ENCODE peak calls at places on chromosomes 2 and 18, in seven cellular contexts. One of them, this sample, is unnamed.

GRCh38 chr2:231541605-231542509 is 11.6 kb upstream of the NMUR1 start:
- DNase-seq in GM12865: peak; percentile 41
- DNase-seq in activated B cell treated with CpG ODN at 0.5 μM for 24 hours: no peak
- DNase-seq in fibroblast of mammary gland: no peak
- DNase-seq in neural progenitor cell: peak; percentile 80
- DNase-seq in WTC11: peak; percentile 86
- DNase-seq in thoracic aorta: no peak
- DNase-seq in this sample: no peak

GRCh38 chr2:46563110-46563731 is 83.9 kb downstream of the TMEM247 start:
- DNase-seq in GM12865: no peak
- DNase-seq in activated B cell treated with CpG ODN at 0.5 μM for 24 hours: no peak
- DNase-seq in fibroblast of mammary gland: no peak
- DNase-seq in neural progenitor cell: no peak
- DNase-seq in WTC11: no peak
- DNase-seq in thoracic aorta: no peak
- DNase-seq in this sample: no peak

GRCh38 chr2:38279201-38279600 is 97.9 kb downstream of the ATL2 start:
- DNase-seq in GM12865: peak; percentile 24
- DNase-seq in activated B cell treated with CpG ODN at 0.5 μM for 24 hours: no peak
- DNase-seq in fibroblast of mammary gland: no peak
- DNase-seq in neural progenitor cell: no peak
- DNase-seq in WTC11: no peak
- DNase-seq in thoracic aorta: no peak
- DNase-seq in this sample: no peak

GRCh38 chr2:134839649-134840048 is 1.2 kb downstream of the ACMSD start:
- DNase-seq in GM12865: no peak
- DNase-seq in activated B cell treated with CpG ODN at 0.5 μM for 24 hours: no peak
- DNase-seq in fibroblast of mammary gland: no peak
- DNase-seq in neural progenitor cell: no peak
- DNase-seq in WTC11: no peak
- DNase-seq in thoracic aorta: no peak
- DNase-seq in this sample: no peak

GRCh38 chr2:205612661-205613060 is 69.6 kb upstream of the NRP2 start:
- DNase-seq in GM12865: no peak
- DNase-seq in activated B cell treated with CpG ODN at 0.5 μM for 24 hours: no peak
- DNase-seq in fibroblast of mammary gland: no peak
- DNase-seq in neural progenitor cell: no peak
- DNase-seq in WTC11: no peak
- DNase-seq in thoracic aorta: no peak
- DNase-seq in this sample: no peak

GRCh38 chr18:40437517-40437916 is 1517.5 kb upstream of the PIK3C3 start:
- DNase-seq in GM12865: no peak
- DNase-seq in activated B cell treated with CpG ODN at 0.5 μM for 24 hours: no peak
- DNase-seq in fibroblast of mammary gland: no peak
- DNase-seq in neural progenitor cell: no peak
- DNase-seq in WTC11: no peak
- DNase-seq in thoracic aorta: no peak
- DNase-seq in this sample: no peak

GRCh38 chr2:105571445-105571987 is 172.7 kb upstream of the FHL2 start:
- DNase-seq in GM12865: peak; percentile 34
- DNase-seq in activated B cell treated with CpG ODN at 0.5 μM for 24 hours: no peak
- DNase-seq in fibroblast of mammary gland: no peak
- DNase-seq in neural progenitor cell: no peak
- DNase-seq in WTC11: no peak
- DNase-seq in thoracic aorta: no peak
- DNase-seq in this sample: no peak

GRCh38 chr2:156845806-156846558 is 409.8 kb downstream of the GPD2 start:
- DNase-seq in GM12865: no peak
- DNase-seq in activated B cell treated with CpG ODN at 0.5 μM for 24 hours: no peak
- DNase-seq in fibroblast of mammary gland: no peak
- DNase-seq in neural progenitor cell: no peak
- DNase-seq in WTC11: no peak
- DNase-seq in thoracic aorta: no peak
- DNase-seq in this sample: no peak

GRCh38 chr2:151918308-151918707 is 90.1 kb upstream of the ARL5A start:
- DNase-seq in GM12865: peak; percentile 27
- DNase-seq in activated B cell treated with CpG ODN at 0.5 μM for 24 hours: no peak
- DNase-seq in fibroblast of mammary gland: no peak
- DNase-seq in neural progenitor cell: no peak
- DNase-seq in WTC11: no peak
- DNase-seq in thoracic aorta: no peak
- DNase-seq in this sample: no peak

GRCh38 chr2:20452551-20452950 is 5.7 kb downstream of the RHOB start:
- DNase-seq in GM12865: no peak
- DNase-seq in activated B cell treated with CpG ODN at 0.5 μM for 24 hours: no peak
- DNase-seq in fibroblast of mammary gland: peak; percentile 65
- DNase-seq in neural progenitor cell: peak; percentile 39
- DNase-seq in WTC11: no peak
- DNase-seq in thoracic aorta: no peak
- DNase-seq in this sample: no peak

GRCh38 chr18:78994977-78995582 is 15.5 kb downstream of the SALL3 start:
- DNase-seq in GM12865: no peak
- DNase-seq in activated B cell treated with CpG ODN at 0.5 μM for 24 hours: no peak
- DNase-seq in fibroblast of mammary gland: no peak
- DNase-seq in neural progenitor cell: no peak
- DNase-seq in WTC11: no peak
- DNase-seq in thoracic aorta: no peak
- DNase-seq in this sample: no peak

GRCh38 chr2:101205521-101205998 is 47.1 kb upstream of the CNOT11 start:
- DNase-seq in GM12865: peak; percentile 69
- DNase-seq in activated B cell treated with CpG ODN at 0.5 μM for 24 hours: no peak
- DNase-seq in fibroblast of mammary gland: peak; percentile 89
- DNase-seq in neural progenitor cell: peak; percentile 70
- DNase-seq in WTC11: peak; percentile 41
- DNase-seq in thoracic aorta: no peak
- DNase-seq in this sample: peak; percentile 51

GRCh38 chr2:22397847-22398246 is 987.1 kb upstream of the KLHL29 start:
- DNase-seq in GM12865: no peak
- DNase-seq in activated B cell treated with CpG ODN at 0.5 μM for 24 hours: no peak
- DNase-seq in fibroblast of mammary gland: no peak
- DNase-seq in neural progenitor cell: no peak
- DNase-seq in WTC11: no peak
- DNase-seq in thoracic aorta: no peak
- DNase-seq in this sample: no peak

GRCh38 chr2:214987261-214987660 is 151.2 kb downstream of the ABCA12 start:
- DNase-seq in GM12865: no peak
- DNase-seq in activated B cell treated with CpG ODN at 0.5 μM for 24 hours: no peak
- DNase-seq in fibroblast of mammary gland: peak; percentile 20
- DNase-seq in neural progenitor cell: no peak
- DNase-seq in WTC11: no peak
- DNase-seq in thoracic aorta: no peak
- DNase-seq in this sample: no peak

GRCh38 chr2:105042189-105042588 is 4.3 kb downstream of the MRPS9 start:
- DNase-seq in GM12865: no peak
- DNase-seq in activated B cell treated with CpG ODN at 0.5 μM for 24 hours: no peak
- DNase-seq in fibroblast of mammary gland: no peak
- DNase-seq in neural progenitor cell: peak; percentile 36
- DNase-seq in WTC11: peak; percentile 21
- DNase-seq in thoracic aorta: no peak
- DNase-seq in this sample: no peak

GRCh38 chr2:148764820-148765219 is 110.2 kb upstream of the KIF5C start:
- DNase-seq in GM12865: no peak
- DNase-seq in activated B cell treated with CpG ODN at 0.5 μM for 24 hours: no peak
- DNase-seq in fibroblast of mammary gland: no peak
- DNase-seq in neural progenitor cell: no peak
- DNase-seq in WTC11: no peak
- DNase-seq in thoracic aorta: no peak
- DNase-seq in this sample: no peak

GRCh38 chr2:229141626-229142025 is 129.5 kb downstream of the PID1 start:
- DNase-seq in GM12865: no peak
- DNase-seq in activated B cell treated with CpG ODN at 0.5 μM for 24 hours: no peak
- DNase-seq in fibroblast of mammary gland: peak; percentile 87
- DNase-seq in neural progenitor cell: no peak
- DNase-seq in WTC11: no peak
- DNase-seq in thoracic aorta: no peak
- DNase-seq in this sample: no peak

GRCh38 chr2:221514305-221515040 is 57.6 kb downstream of the EPHA4 start:
- DNase-seq in GM12865: no peak
- DNase-seq in activated B cell treated with CpG ODN at 0.5 μM for 24 hours: no peak
- DNase-seq in fibroblast of mammary gland: no peak
- DNase-seq in neural progenitor cell: no peak
- DNase-seq in WTC11: no peak
- DNase-seq in thoracic aorta: no peak
- DNase-seq in this sample: no peak

GRCh38 chr2:51697095-51697494 is 665.2 kb upstream of the NRXN1 start:
- DNase-seq in GM12865: no peak
- DNase-seq in activated B cell treated with CpG ODN at 0.5 μM for 24 hours: no peak
- DNase-seq in fibroblast of mammary gland: no peak
- DNase-seq in neural progenitor cell: no peak
- DNase-seq in WTC11: no peak
- DNase-seq in thoracic aorta: no peak
- DNase-seq in this sample: no peak

GRCh38 chr18:7924616-7925015 is 357.5 kb downstream of the PTPRM start:
- DNase-seq in GM12865: no peak
- DNase-seq in activated B cell treated with CpG ODN at 0.5 μM for 24 hours: no peak
- DNase-seq in fibroblast of mammary gland: no peak
- DNase-seq in neural progenitor cell: no peak
- DNase-seq in WTC11: no peak
- DNase-seq in thoracic aorta: no peak
- DNase-seq in this sample: no peak

GRCh38 chr18:9260388-9261380 is 73.9 kb upstream of the TWSG1 start:
- DNase-seq in GM12865: no peak
- DNase-seq in activated B cell treated with CpG ODN at 0.5 μM for 24 hours: no peak
- DNase-seq in fibroblast of mammary gland: peak; percentile 6
- DNase-seq in neural progenitor cell: no peak
- DNase-seq in WTC11: no peak
- DNase-seq in thoracic aorta: no peak
- DNase-seq in this sample: no peak

GRCh38 chr18:74840492-74841167 is 243.0 kb downstream of the ZNF407 start:
- DNase-seq in GM12865: no peak
- DNase-seq in activated B cell treated with CpG ODN at 0.5 μM for 24 hours: no peak
- DNase-seq in fibroblast of mammary gland: peak; percentile 80
- DNase-seq in neural progenitor cell: no peak
- DNase-seq in WTC11: no peak
- DNase-seq in thoracic aorta: no peak
- DNase-seq in this sample: no peak

GRCh38 chr2:12352891-12353290 is 363.8 kb upstream of the TRIB2 start:
- DNase-seq in GM12865: no peak
- DNase-seq in activated B cell treated with CpG ODN at 0.5 μM for 24 hours: no peak
- DNase-seq in fibroblast of mammary gland: no peak
- DNase-seq in neural progenitor cell: no peak
- DNase-seq in WTC11: no peak
- DNase-seq in thoracic aorta: no peak
- DNase-seq in this sample: no peak

GRCh38 chr2:132668189-132668833 is 1.7 kb downstream of the LYPD1 start:
- DNase-seq in GM12865: no peak
- DNase-seq in activated B cell treated with CpG ODN at 0.5 μM for 24 hours: no peak
- DNase-seq in fibroblast of mammary gland: no peak
- DNase-seq in neural progenitor cell: peak; percentile 76
- DNase-seq in WTC11: peak; percentile 67
- DNase-seq in thoracic aorta: no peak
- DNase-seq in this sample: peak; percentile 54

GRCh38 chr18:34592961-34593382 is 117.1 kb upstream of the DTNA start:
- DNase-seq in GM12865: no peak
- DNase-seq in activated B cell treated with CpG ODN at 0.5 μM for 24 hours: no peak
- DNase-seq in fibroblast of mammary gland: peak; percentile 53
- DNase-seq in neural progenitor cell: peak; percentile 50
- DNase-seq in WTC11: peak; percentile 43
- DNase-seq in thoracic aorta: no peak
- DNase-seq in this sample: no peak

GRCh38 chr18:9838144-9838877 is 47.5 kb upstream of the TXNDC2 start:
- DNase-seq in GM12865: no peak
- DNase-seq in activated B cell treated with CpG ODN at 0.5 μM for 24 hours: no peak
- DNase-seq in fibroblast of mammary gland: no peak
- DNase-seq in neural progenitor cell: peak; percentile 85
- DNase-seq in WTC11: peak; percentile 73
- DNase-seq in thoracic aorta: no peak
- DNase-seq in this sample: no peak

GRCh38 chr2:181523756-181524155 is 66.6 kb downstream of the ITGA4 start:
- DNase-seq in GM12865: no peak
- DNase-seq in activated B cell treated with CpG ODN at 0.5 μM for 24 hours: no peak
- DNase-seq in fibroblast of mammary gland: no peak
- DNase-seq in neural progenitor cell: no peak
- DNase-seq in WTC11: no peak
- DNase-seq in thoracic aorta: no peak
- DNase-seq in this sample: no peak

GRCh38 chr2:206939340-206939739 is at the start of gene CPO:
- DNase-seq in GM12865: no peak
- DNase-seq in activated B cell treated with CpG ODN at 0.5 μM for 24 hours: no peak
- DNase-seq in fibroblast of mammary gland: no peak
- DNase-seq in neural progenitor cell: no peak
- DNase-seq in WTC11: no peak
- DNase-seq in thoracic aorta: no peak
- DNase-seq in this sample: no peak

GRCh38 chr2:181790716-181791649 is 100.5 kb upstream of the ITPRID2 start:
- DNase-seq in GM12865: peak; percentile 67
- DNase-seq in activated B cell treated with CpG ODN at 0.5 μM for 24 hours: no peak
- DNase-seq in fibroblast of mammary gland: peak; percentile 99
- DNase-seq in neural progenitor cell: no peak
- DNase-seq in WTC11: no peak
- DNase-seq in thoracic aorta: no peak
- DNase-seq in this sample: no peak

GRCh38 chr2:240469239-240469636 is 33.8 kb downstream of the GPC1 start:
- DNase-seq in GM12865: no peak
- DNase-seq in activated B cell treated with CpG ODN at 0.5 μM for 24 hours: no peak
- DNase-seq in fibroblast of mammary gland: no peak
- DNase-seq in neural progenitor cell: peak; percentile 24
- DNase-seq in WTC11: peak; percentile 22
- DNase-seq in thoracic aorta: no peak
- DNase-seq in this sample: peak; percentile 15
- TF ChIP-seq CTCF in GM12865: no peak
- TF ChIP-seq CTCF in activated B cell treated with CpG ODN at 0.5 μM for 24 hours: no peak
- TF ChIP-seq CTCF in fibroblast of mammary gland: no peak
- TF ChIP-seq CTCF in neural progenitor cell: peak; percentile 23
- TF ChIP-seq CTCF in WTC11: no peak
- TF ChIP-seq CTCF in thoracic aorta: no peak
- TF ChIP-seq CTCF in this sample: no peak

DNA sequence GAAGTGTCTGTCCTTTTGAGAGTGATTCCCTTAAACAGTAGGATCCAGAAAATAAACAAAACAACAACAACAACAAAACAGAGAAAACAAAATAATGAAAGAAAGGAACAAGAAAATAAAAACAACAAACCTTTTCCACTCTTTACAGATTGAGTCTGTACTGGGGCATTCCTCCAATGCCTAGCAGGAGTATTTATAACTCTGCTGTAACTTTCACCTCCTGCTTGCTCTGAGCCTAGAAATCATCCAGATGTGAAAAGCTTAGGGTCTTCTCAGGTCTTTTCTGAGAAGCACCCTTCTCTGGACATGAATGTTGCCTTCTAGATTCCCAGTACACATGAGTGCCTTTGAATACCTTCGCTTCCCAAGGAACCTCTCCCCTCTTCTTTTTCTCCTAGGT is 1239.4 kb downstream of the CNTNAP5 start:
- DNase-seq in GM12865: no peak
- DNase-seq in activated B cell treated with CpG ODN at 0.5 μM for 24 hours: no peak
- DNase-seq in fibroblast of mammary gland: no peak
- DNase-seq in neural progenitor cell: no peak
- DNase-seq in WTC11: no peak
- DNase-seq in thoracic aorta: no peak
- DNase-seq in this sample: no peak
- TF ChIP-seq CTCF in GM12865: no peak
- TF ChIP-seq CTCF in activated B cell treated with CpG ODN at 0.5 μM for 24 hours: no peak
- TF ChIP-seq CTCF in fibroblast of mammary gland: no peak
- TF ChIP-seq CTCF in neural progenitor cell: no peak
- TF ChIP-seq CTCF in WTC11: no peak
- TF ChIP-seq CTCF in thoracic aorta: no peak
- TF ChIP-seq CTCF in this sample: no peak

GRCh38 chr18:36411745-36412168 is 114.2 kb downstream of the FHOD3 start:
- DNase-seq in GM12865: peak; percentile 61
- DNase-seq in activated B cell treated with CpG ODN at 0.5 μM for 24 hours: no peak
- DNase-seq in fibroblast of mammary gland: peak; percentile 64
- DNase-seq in neural progenitor cell: peak; percentile 66
- DNase-seq in WTC11: peak; percentile 73
- DNase-seq in thoracic aorta: no peak
- DNase-seq in this sample: no peak
- TF ChIP-seq CTCF in GM12865: peak; percentile 49
- TF ChIP-seq CTCF in activated B cell treated with CpG ODN at 0.5 μM for 24 hours: no peak
- TF ChIP-seq CTCF in fibroblast of mammary gland: peak; percentile 67
- TF ChIP-seq CTCF in neural progenitor cell: peak; percentile 57
- TF ChIP-seq CTCF in WTC11: peak; percentile 31
- TF ChIP-seq CTCF in thoracic aorta: peak; percentile 8
- TF ChIP-seq CTCF in this sample: no peak

GRCh38 chr18:26459340-26459739 is 89.0 kb downstream of the KCTD1 start:
- DNase-seq in GM12865: no peak
- DNase-seq in activated B cell treated with CpG ODN at 0.5 μM for 24 hours: no peak
- DNase-seq in fibroblast of mammary gland: no peak
- DNase-seq in neural progenitor cell: no peak
- DNase-seq in WTC11: no peak
- DNase-seq in thoracic aorta: no peak
- DNase-seq in this sample: no peak
- TF ChIP-seq CTCF in GM12865: no peak
- TF ChIP-seq CTCF in activated B cell treated with CpG ODN at 0.5 μM for 24 hours: no peak
- TF ChIP-seq CTCF in fibroblast of mammary gland: no peak
- TF ChIP-seq CTCF in neural progenitor cell: no peak
- TF ChIP-seq CTCF in WTC11: no peak
- TF ChIP-seq CTCF in thoracic aorta: no peak
- TF ChIP-seq CTCF in this sample: no peak